ENCODE peak calls at places on chromosomes 6 and 20, in eight cellular contexts. H, R, F, Z, X, L, E and B are unnamed samples.

GRCh38 chr6:36692220-36692619 is 5.4 kb upstream of the RAB44 start:
- DNase-seq in H (no peak), R (no peak), F (no peak), Z (no peak), X (no peak), L (no peak), E (no peak), B (no peak)

GRCh38 chr20:1486566-1486965 is 4.7 kb downstream of the SIRPB2 start:
- DNase-seq in H (no peak), R (no peak), F (no peak), Z (no peak), X (no peak), L (no peak), E (no peak), B (no peak)

GRCh38 chr6:12037803-12038202 is 25.7 kb downstream of the HIVEP1 start:
- DNase-seq in H (no peak), R (no peak), F (no peak), Z (no peak), X (no peak), L (no peak), E (no peak), B (no peak)

GRCh38 chr6:118141211-118141610 is 234.1 kb downstream of the SLC35F1 start:
- DNase-seq in H (no peak), R (no peak), F (no peak), Z (no peak), X (no peak), L (no peak), E (no peak), B (no peak)

GRCh38 chr6:158361961-158362634 is 49.8 kb downstream of the TULP4 start:
- DNase-seq in H (no peak), R (no peak), F (no peak), Z (no peak), X (no peak), L (peak), E (peak), B (no peak)

GRCh38 chr6:149474108-149474935 is 10.5 kb downstream of the ZC3H12D start:
- DNase-seq in H (no peak), R (no peak), F (no peak), Z (no peak), X (no peak), L (no peak), E (no peak), B (no peak)

GRCh38 chr6:45532626-45533258 is 155.0 kb upstream of the SUPT3H start:
- DNase-seq in H (no peak), R (no peak), F (no peak), Z (no peak), X (no peak), L (peak), E (peak), B (peak)

GRCh38 chr6:55174211-55175013 is at the start of gene HCRTR2:
- DNase-seq in H (no peak), R (no peak), F (peak), Z (no peak), X (no peak), L (peak), E (peak), B (no peak)

GRCh38 chr6:11139051-11139960 is 27.8 kb upstream of the ERVFRD-1 start:
- DNase-seq in H (no peak), R (no peak), F (no peak), Z (no peak), X (no peak), L (peak), E (peak), B (no peak)

GRCh38 chr20:10774357-10774943 is 100.7 kb upstream of the JAG1 start:
- DNase-seq in H (no peak), R (no peak), F (no peak), Z (no peak), X (no peak), L (no peak), E (no peak), B (no peak)

GRCh38 chr6:101847690-101848089 is 454.2 kb downstream of the GRIK2 start:
- DNase-seq in H (no peak), R (no peak), F (no peak), Z (no peak), X (no peak), L (no peak), E (no peak), B (no peak)

GRCh38 chr6:30720738-30721197 is 616 bp downstream of the TUBB start:
- DNase-seq in H (peak), R (peak), F (peak), Z (no peak), X (peak), L (peak), E (peak), B (peak)

GRCh38 chr6:112038268-112038667 is 15.6 kb upstream of the CCN6 start:
- DNase-seq in H (peak), R (no peak), F (no peak), Z (no peak), X (no peak), L (no peak), E (no peak), B (no peak)

GRCh38 chr6:20605581-20605980 is 71.3 kb downstream of the CDKAL1 start:
- DNase-seq in H (no peak), R (no peak), F (no peak), Z (no peak), X (no peak), L (peak), E (peak), B (no peak)

GRCh38 chr6:43475506-43475905 is 1.9 kb upstream of the TJAP1 start:
- DNase-seq in H (no peak), R (no peak), F (no peak), Z (no peak), X (no peak), L (no peak), E (no peak), B (peak)

GRCh38 chr20:49103647-49104364 is 57.7 kb downstream of the CSE1L start:
- DNase-seq in H (no peak), R (no peak), F (no peak), Z (no peak), X (no peak), L (no peak), E (no peak), B (no peak)

GRCh38 chr20:25984933-25985332 is 288.3 kb upstream of the ZNF337 start:
- DNase-seq in H (peak), R (peak), F (peak), Z (no peak), X (peak), L (peak), E (peak), B (peak)

GRCh38 chr6:139402935-139403386 is 28.5 kb upstream of the CITED2 start:
- DNase-seq in H (no peak), R (no peak), F (no peak), Z (no peak), X (no peak), L (peak), E (peak), B (no peak)

GRCh38 chr20:21433329-21433890 is 36.1 kb upstream of the NKX2-4 start:
- DNase-seq in H (no peak), R (no peak), F (no peak), Z (no peak), X (no peak), L (peak), E (peak), B (no peak)

GRCh38 chr6:157235600-157236039 is 87.7 kb downstream of the TMEM242 start:
- DNase-seq in H (peak), R (no peak), F (peak), Z (peak), X (peak), L (peak), E (peak), B (no peak)

GRCh38 chr6:136576821-136577220 is 26.6 kb upstream of the MAP7 start:
- DNase-seq in H (no peak), R (no peak), F (no peak), Z (no peak), X (no peak), L (no peak), E (no peak), B (no peak)

GRCh38 chr6:37503486-37503980 is 3.8 kb upstream of the CCDC167 start:
- DNase-seq in H (no peak), R (no peak), F (no peak), Z (no peak), X (no peak), L (no peak), E (no peak), B (no peak)

GRCh38 chr20:8860011-8860495 is 208.8 kb upstream of the PLCB4 start:
- DNase-seq in H (no peak), R (no peak), F (no peak), Z (peak), X (no peak), L (peak), E (peak), B (peak)

GRCh38 chr20:16381444-16381843 is 191.8 kb downstream of the KIF16B start:
- DNase-seq in H (no peak), R (no peak), F (no peak), Z (no peak), X (no peak), L (peak), E (no peak), B (no peak)

GRCh38 chr6:56956481-56956880 is 1.6 kb downstream of the BEND6 start:
- DNase-seq in H (no peak), R (no peak), F (no peak), Z (no peak), X (no peak), L (no peak), E (no peak), B (no peak)

GRCh38 chr20:18639501-18639979 is 51.7 kb downstream of the DTD1 start:
- DNase-seq in H (no peak), R (no peak), F (no peak), Z (no peak), X (no peak), L (no peak), E (no peak), B (peak)

GRCh38 chr6:7052441-7052936 is 55.3 kb upstream of the RREB1 start:
- DNase-seq in H (peak), R (no peak), F (peak), Z (no peak), X (peak), L (peak), E (peak), B (peak)

GRCh38 chr20:21391495-21392298 is 5.6 kb downstream of the NKX2-4 start:
- DNase-seq in H (no peak), R (no peak), F (no peak), Z (no peak), X (no peak), L (no peak), E (no peak), B (no peak)

GRCh38 chr6:56235245-56235644 is 12.1 kb downstream of the COL21A1 start:
- DNase-seq in H (no peak), R (no peak), F (no peak), Z (no peak), X (no peak), L (no peak), E (peak), B (no peak)

GRCh38 chr20:50292324-50293243 is 102.0 kb downstream of the CEBPB start:
- DNase-seq in H (peak), R (peak), F (peak), Z (peak), X (peak), L (peak), E (peak), B (peak)

GRCh38 chr6:1819007-1819406 is 209.3 kb downstream of the FOXC1 start:
- DNase-seq in H (no peak), R (no peak), F (no peak), Z (no peak), X (no peak), L (no peak), E (no peak), B (no peak)

GRCh38 chr6:69594405-69594804 is 202.4 kb downstream of the LMBRD1 start:
- DNase-seq in H (no peak), R (no peak), F (no peak), Z (no peak), X (no peak), L (no peak), E (no peak), B (no peak)

GRCh38 chr20:11917663-11918062 is at the start of gene BTBD3:
- DNase-seq in H (peak), R (no peak), F (peak), Z (no peak), X (peak), L (peak), E (peak), B (peak)

GRCh38 chr6:64984947-64985346 is 722.1 kb downstream of the EYS start:
- DNase-seq in H (no peak), R (no peak), F (no peak), Z (no peak), X (no peak), L (no peak), E (no peak), B (no peak)

GRCh38 chr6:170044836-170045562 is 245.9 kb downstream of the DLL1 start:
- DNase-seq in H (no peak), R (no peak), F (no peak), Z (no peak), X (no peak), L (no peak), E (no peak), B (no peak)

GRCh38 chr6:16494781-16495180 is 256.4 kb downstream of the GMPR start:
- DNase-seq in H (no peak), R (no peak), F (no peak), Z (no peak), X (no peak), L (no peak), E (peak), B (no peak)
- H3K27ac ChIP-seq in H (no peak), R (no peak), F (no peak), Z (no peak), X (no peak), L (no peak), E (no peak), B (no peak)

DNA sequence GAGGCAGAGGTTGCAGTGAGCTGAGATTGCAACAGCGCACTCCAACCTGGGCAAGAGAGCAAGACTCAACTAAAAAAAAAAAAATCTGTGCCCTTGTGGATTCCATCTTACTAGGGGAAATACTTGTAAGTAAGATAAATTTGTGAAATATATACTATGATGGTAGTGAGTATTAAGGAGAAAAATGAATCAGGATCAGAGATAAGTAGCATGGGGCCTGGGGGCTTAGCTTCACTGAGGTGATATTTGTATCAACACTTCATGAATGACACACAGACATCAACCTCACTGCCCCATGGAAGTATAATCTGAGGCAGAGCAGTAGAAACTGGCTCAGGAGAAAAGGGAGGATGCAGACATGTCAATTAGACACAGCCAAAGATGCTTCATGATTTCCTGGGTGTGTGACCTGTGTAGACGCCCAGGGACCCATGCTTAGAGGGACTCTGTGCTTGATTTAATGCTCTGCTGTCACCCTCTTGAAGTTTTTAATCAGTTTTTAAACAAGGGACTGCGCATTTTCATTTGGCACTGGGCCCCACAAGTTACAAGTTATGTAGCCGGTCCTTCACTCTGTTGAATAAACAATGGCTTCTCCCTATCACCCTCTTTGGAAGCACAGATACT is 41.9 kb downstream of the PCNA start:
- DNase-seq in H (no peak), R (no peak), F (no peak), Z (no peak), X (no peak), L (no peak), E (no peak), B (no peak)
- H3K4me3 ChIP-seq in H (peak), R (peak), F (no peak), Z (no peak), X (peak), L (no peak), E (peak), B (no peak)

DNA sequence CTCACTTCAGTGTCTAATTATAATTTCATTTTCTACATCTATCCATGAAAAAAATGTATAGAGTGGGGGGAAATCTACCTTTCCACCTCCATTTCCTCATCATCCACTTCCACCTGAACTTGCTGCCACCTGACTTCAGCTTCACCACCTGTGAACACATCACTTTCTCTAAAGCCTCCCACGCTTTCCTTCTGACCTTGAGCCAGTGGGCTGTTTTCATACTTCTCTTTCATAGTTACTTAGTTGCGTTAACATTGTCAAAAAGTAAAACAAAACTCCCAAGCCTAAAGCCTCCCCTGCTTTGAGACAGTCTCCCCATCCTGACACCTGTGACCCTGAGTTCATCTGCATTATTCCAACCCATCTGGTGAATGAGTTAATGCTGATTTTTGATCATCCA is 47.3 kb downstream of the KLHL31 start:
- DNase-seq in H (no peak), R (no peak), F (no peak), Z (no peak), X (no peak), L (no peak), E (no peak), B (no peak)
- H3K27ac ChIP-seq in H (no peak), R (no peak), F (no peak), Z (peak), X (no peak), L (no peak), E (no peak), B (no peak)

DNA sequence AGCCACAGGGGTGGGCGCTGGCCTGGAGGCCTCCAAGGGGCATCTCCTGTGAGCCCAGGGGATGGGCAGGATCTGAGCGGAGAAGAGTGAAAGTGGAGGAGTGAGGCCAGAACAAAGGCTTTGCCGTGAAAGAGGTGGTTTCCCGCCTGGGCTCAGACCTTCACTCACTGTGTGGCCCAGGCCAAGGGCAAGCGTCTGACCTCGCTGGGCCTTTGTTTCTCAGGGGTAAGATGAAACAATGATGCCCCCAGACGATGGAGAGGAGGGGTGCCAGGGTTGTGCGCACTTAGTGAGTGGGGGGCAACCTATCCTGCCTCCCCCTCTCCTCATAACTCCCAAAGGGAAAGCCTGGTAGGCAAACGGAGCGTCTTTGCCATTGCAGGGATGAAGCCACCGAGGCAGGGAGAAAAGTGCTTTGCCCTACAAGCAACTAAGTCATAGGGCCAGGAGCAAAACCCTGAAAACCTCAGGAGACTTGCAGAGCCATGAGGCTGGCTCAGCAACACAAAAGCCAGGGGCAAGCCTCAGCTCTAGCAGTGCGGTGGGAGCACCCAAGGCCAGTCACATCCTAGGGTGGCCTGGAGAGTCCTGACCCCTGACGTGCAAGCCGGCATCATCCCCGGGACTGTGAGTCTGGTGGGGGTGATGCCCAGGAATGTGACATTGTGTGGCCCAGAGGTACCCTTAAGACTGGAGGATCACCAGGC is 903 bp upstream of the STMN3 start:
- DNase-seq in H (no peak), R (no peak), F (no peak), Z (no peak), X (no peak), L (no peak), E (no peak), B (no peak)
- H3K4me3 ChIP-seq in H (peak), R (peak), F (no peak), Z (peak), X (peak), L (peak), E (peak), B (peak)